ENCODE peak calls at places on chromosomes 4 and X, in four cellular contexts. M is HepG2, W is esophagus squamous epithelium, R is GM12865. G is an unnamed sample.

GRCh38 chr4:183348706-183349659 is 26.8 kb upstream of the CLDN24 start:
- DNase-seq in R (no peak), W (no peak), M (no peak), G (no peak)

GRCh38 chrX:121641560-121641959 is 594.1 kb downstream of the GLUD2 start:
- DNase-seq in M (no peak), W (no peak), R (no peak), G (no peak)

GRCh38 chr4:73450398-73451004 is 14.5 kb downstream of the AFP start:
- DNase-seq in W (no peak), R (no peak), M (no peak), G (no peak)

GRCh38 chr4:128320656-128321055 is 33.0 kb upstream of the PGRMC2 start:
- DNase-seq in R (no peak), M (no peak), W (no peak), G (no peak)

GRCh38 chrX:32937043-32937442 is 274.3 kb downstream of the DMD start:
- DNase-seq in M (no peak), W (no peak), R (no peak), G (no peak)

GRCh38 chr4:73709461-73710033 is 30.8 kb upstream of the CXCL8 start:
- DNase-seq in W (no peak), M (no peak), R (no peak), G (no peak)

GRCh38 chr4:122047706-122048425 is 96.0 kb upstream of the TRPC3 start:
- DNase-seq in M (no peak), R (no peak), W (no peak), G (no peak)

GRCh38 chr4:138941037-138941436 is 74.5 kb upstream of the NOCT start:
- DNase-seq in R (no peak), M (no peak), W (no peak), G (no peak)

GRCh38 chr4:86451560-86452322 is 91.9 kb upstream of the MAPK10 start:
- DNase-seq in R (no peak), W (no peak), M (no peak), G (no peak)

GRCh38 chr4:20194079-20195013 is 57.4 kb upstream of the SLIT2 start:
- DNase-seq in W (no peak), R (no peak), M (no peak), G (no peak)

GRCh38 chr4:118842055-118842454 is 6.1 kb upstream of the SEC24D start:
- DNase-seq in R (no peak), W (no peak), M (no peak), G (no peak)

GRCh38 chrX:103845165-103845653 is 13.2 kb upstream of the RAB9B start:
- DNase-seq in W (no peak), M (peak), R (peak), G (peak)

GRCh38 chrX:12770440-12770839 is 20.8 kb upstream of the PRPS2 start:
- DNase-seq in W (no peak), M (no peak), R (peak), G (no peak)

DNA sequence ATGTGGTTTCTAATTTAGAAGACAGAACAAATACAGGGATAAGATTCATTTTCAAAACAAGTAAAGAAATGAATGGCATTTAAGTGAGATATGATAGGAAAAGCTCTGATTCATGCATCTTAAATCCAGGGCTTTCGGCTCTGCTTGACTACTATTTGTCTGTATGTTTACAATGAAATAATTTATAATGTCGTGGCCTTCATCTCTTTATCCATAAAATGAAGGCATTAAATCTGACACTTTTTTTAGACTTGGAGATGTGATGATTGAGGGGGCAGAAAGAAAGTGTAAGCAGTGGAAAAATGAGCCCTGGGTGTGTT is 115.7 kb upstream of the KIT start:
- DNase-seq in M (no peak), W (no peak), R (no peak), G (no peak)
- TF ChIP-seq CTCF in M (no peak), W (no peak), R (no peak), G (no peak)

DNA sequence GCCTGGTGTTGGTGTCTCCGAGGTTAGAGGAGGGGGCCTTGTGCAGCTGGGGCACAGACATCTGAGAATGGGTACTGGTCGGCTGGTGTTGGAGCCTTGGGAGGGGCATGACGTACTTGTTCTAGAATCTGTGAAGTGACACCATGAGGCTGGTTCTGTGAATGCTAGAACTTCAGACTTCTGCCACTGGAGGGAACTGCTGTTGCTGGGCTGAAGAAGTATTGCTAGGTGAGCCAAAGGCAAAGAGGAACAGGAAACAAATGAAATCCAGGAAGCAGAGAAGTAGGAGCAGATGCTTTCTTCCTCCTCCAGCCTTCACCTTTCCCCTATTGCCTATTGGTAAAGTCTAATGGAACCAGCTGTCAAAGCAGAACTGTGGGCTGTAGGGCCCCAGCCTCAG is 120.9 kb upstream of the DDIT4L start:
- DNase-seq in R (peak), W (no peak), M (no peak), G (no peak)
- TF ChIP-seq CTCF in R (peak), W (no peak), M (no peak), G (no peak)

GRCh38 chrX:129678176-129678880 is 23.6 kb upstream of the APLN start:
- DNase-seq in R (peak), M (no peak), W (no peak), G (peak)
- TF ChIP-seq CTCF in R (peak), M (no peak), W (no peak), G (no peak)

GRCh38 chr4:24312261-24312913 is 272.0 kb downstream of the DHX15 start:
- DNase-seq in M (peak), R (no peak), W (no peak), G (no peak)
- TF ChIP-seq CTCF in M (no peak), R (no peak), W (no peak), G (no peak)

GRCh38 chr4:129570326-129570725 is 474.4 kb downstream of the C4orf33 start:
- DNase-seq in R (no peak), M (no peak), W (no peak), G (no peak)
- TF ChIP-seq CTCF in R (no peak), M (no peak), W (no peak), G (no peak)

GRCh38 chr4:132642196-132642817 is 506.8 kb upstream of the PCDH10 start:
- DNase-seq in W (no peak), M (peak), R (peak), G (no peak)
- TF ChIP-seq CTCF in W (peak), M (peak), R (peak), G (peak)

G was measured in osteocyte.